ENCODE peak calls at places on chromosomes 3 and 15, in eight cellular contexts. A is heart left ventricle; I is SJSA1; B is neuronal stem cell; G is CD8-positive, alpha-beta T cell; H is naive thymus-derived CD4-positive, alpha-beta T cell; W is keratinocyte; X is AG04450. N is an unnamed sample.

GRCh38 chr15:78875107-78875914 is 2.6 kb downstream of the MORF4L1 start:
- DNase-seq in I (no peak), W (no peak), X (no peak), H (no peak), G (no peak), A (no peak), B (no peak), N (no peak)

GRCh38 chr3:148708409-148708808 is 10.7 kb downstream of the AGTR1 start:
- DNase-seq in B (no peak), W (no peak), H (no peak), X (no peak), A (no peak), G (no peak), I (no peak), N (no peak)

GRCh38 chr3:148269816-148270215 is 427.9 kb upstream of the AGTR1 start:
- DNase-seq in I (no peak), H (no peak), X (no peak), W (no peak), B (no peak), G (no peak), A (no peak), N (no peak)

GRCh38 chr15:76588811-76589747 is 252.5 kb downstream of the ISL2 start:
- DNase-seq in G (no peak), B (no peak), H (no peak), X (no peak), W (peak; percentile 32), I (no peak), A (no peak), N (no peak)

GRCh38 chr3:46667657-46668056 is 25.8 kb downstream of the ALS2CL start:
- DNase-seq in B (no peak), W (no peak), X (no peak), H (no peak), A (peak; percentile 49), I (peak; percentile 19), G (no peak), N (no peak)

GRCh38 chr3:133991209-133991608 is 38.5 kb downstream of the SLCO2A1 start:
- DNase-seq in X (no peak), G (no peak), A (no peak), W (no peak), I (no peak), B (no peak), H (no peak), N (no peak)

GRCh38 chr15:39135989-39136388 is 444.9 kb upstream of the THBS1 start:
- DNase-seq in H (no peak), X (peak; percentile 77), I (peak; percentile 59), B (no peak), G (no peak), A (no peak), W (no peak), N (no peak)

GRCh38 chr3:187139126-187139894 is at the start of gene RPL39L:
- DNase-seq in X (peak; percentile 45), W (no peak), B (peak; percentile 81), A (peak; percentile 91), H (peak; percentile 87), I (peak; percentile 76), G (peak; percentile 93), N (peak; percentile 92)

GRCh38 chr15:79474252-79474651 is 42.1 kb downstream of the MINAR1 start:
- DNase-seq in I (no peak), W (no peak), G (no peak), H (no peak), B (no peak), A (no peak), X (no peak), N (no peak)

DNA sequence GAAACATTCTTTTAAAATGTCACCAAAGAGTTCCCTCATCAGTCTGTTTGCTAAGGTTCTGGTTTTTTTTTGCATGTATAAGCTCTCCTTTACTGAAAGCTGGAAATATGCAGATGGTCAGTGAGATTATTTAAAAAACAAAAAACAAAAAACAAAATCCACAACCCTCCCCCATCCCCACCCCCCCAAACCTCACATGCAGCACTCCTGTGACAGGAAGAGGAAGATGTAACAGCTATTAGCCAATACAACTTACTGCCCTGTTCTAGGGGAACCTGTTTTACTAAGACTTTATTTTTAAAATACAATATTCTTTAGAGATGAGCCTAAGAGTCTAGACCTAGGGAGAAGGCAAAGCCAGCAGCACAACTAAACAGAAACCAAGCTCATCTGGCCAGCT is 39.5 kb downstream of the ANP32A start:
- DNase-seq in X (no peak), A (no peak), I (no peak), H (no peak), G (no peak), B (no peak), W (no peak), N (no peak)
- H3K4me3 ChIP-seq in X (no peak overlapping the region), A (no peak overlapping the region), I (no peak overlapping the region), H (no peak overlapping the region), G (no peak overlapping the region), B (no peak overlapping the region), W (no peak overlapping the region), N (no peak overlapping the region)

DNA sequence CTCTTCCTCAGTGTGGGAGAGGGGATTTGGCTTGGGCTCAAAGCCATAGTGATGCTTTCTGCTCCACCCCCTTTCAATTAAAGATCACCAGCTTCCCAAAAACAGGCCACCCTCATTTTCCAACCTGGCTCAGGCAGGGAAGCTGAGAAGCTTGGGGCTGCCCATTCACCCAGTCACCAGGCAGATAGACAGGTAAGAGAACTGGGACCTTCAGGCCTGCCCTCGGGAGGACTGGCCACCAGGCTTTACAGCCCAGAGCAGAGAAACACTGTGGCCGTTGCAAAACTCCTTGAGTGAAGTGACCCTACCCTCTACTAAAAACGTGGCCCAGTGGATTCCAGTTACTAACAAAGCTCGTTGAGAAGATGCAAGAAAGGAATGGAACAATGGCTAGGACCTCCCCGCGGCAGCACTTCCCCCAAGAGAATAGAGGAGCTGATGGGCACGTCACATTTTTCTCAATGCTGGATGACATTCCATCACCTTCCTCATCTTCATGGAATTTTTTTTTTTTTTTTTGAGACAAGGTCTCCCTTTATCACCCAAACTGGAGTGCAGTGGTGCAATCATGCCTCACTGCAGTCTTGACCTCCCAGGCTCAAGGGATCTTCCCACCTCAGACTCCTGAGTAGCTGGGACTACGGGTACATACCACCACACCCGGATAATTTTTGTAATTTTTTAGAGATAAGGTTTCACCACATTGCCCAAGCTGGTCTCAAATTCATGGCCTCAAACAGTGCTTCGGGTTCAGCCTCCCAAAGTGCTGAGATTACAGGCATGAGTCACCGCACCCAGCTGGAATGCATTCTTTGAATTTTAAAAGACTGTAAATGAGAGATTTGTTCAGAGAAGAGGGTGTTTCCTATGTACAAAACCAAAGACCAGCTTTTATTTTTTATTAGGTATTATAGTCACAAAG is 37.9 kb downstream of the LIPC start:
- DNase-seq in G (no peak), B (no peak), X (peak; percentile 92), I (peak; percentile 92), A (no peak), H (no peak), W (peak; percentile 87), N (no peak)
- H3K27ac ChIP-seq in G (no peak overlapping the region), B (no peak overlapping the region), X (peak overlapping the region; percentile 98), I (peak overlapping the region; percentile 99), A (no peak overlapping the region), H (no peak overlapping the region), W (peak overlapping the region; percentile 92), N (no peak overlapping the region)

DNA sequence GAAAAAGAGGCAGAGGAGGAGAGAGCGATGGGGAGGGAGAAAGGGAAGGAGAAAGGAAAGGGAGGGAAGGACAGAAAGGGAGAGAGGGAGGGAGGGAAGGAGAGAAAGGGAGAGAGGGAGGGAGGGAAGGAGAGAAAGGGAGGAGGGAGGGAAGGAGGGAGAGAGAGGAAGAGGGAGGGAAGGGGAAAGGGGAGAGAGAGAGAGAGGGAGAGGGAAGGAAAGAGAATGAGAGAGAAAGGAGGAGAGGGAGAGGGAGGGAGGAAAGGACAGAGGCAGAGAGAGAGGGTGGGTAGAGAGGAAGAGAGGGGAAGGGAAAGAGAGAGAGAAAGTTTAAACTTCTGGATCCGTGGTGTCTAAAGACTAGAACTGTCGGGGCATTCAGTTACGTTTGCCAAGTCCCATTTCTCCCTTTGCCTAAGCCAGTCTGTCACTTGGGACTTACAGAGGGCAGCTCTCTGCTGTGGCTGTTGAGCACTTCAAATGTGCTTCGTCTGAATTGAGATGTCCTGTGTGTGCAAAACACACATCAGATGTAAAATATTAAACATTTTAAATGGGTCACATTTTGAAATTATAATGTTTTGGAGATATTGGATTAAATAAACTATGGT is 62.6 kb downstream of the PLXNA1 start:
- DNase-seq in B (no peak), X (no peak), W (no peak), H (no peak), I (no peak), A (no peak), G (no peak), N (no peak)
- H3K4me3 ChIP-seq in B (no peak overlapping the region), X (no peak overlapping the region), W (no peak overlapping the region), H (no peak overlapping the region), I (no peak overlapping the region), A (no peak overlapping the region), G (no peak overlapping the region), N (no peak overlapping the region)

GRCh38 chr15:47384316-47384715 is 333.0 kb upstream of the SEMA6D start:
- DNase-seq in H (no peak), W (peak; percentile 36), B (peak; percentile 42), A (no peak), X (peak; percentile 77), I (no peak), G (no peak), N (no peak)
- H3K27ac ChIP-seq in H (no peak overlapping the region), W (peak overlapping the region; percentile 23), B (peak overlapping the region; percentile 20), A (no peak overlapping the region), X (peak overlapping the region; percentile 80), I (no peak overlapping the region), G (no peak overlapping the region), N (no peak overlapping the region)